ENCODE peak calls at places on chromosomes 12 and 14, in nine cellular contexts. L, M, I, A, S, C, T, G and F are unnamed samples.

GRCh38 chr12:99810718-99811593 is 163.4 kb downstream of the GARIN6 start:
- DNase-seq in C (no peak), T (peak), G (peak), M (no peak), I (no peak), S (peak), A (no peak), L (peak), F (no peak)

GRCh38 chr12:27343255-27344000 is 10.8 kb downstream of the BMAL2 start:
- DNase-seq in G (no peak), M (no peak), I (no peak), C (no peak), A (no peak), L (peak), S (peak), T (peak), F (no peak)

GRCh38 chr12:31118347-31118830 is 44.7 kb downstream of the DDX11 start:
- DNase-seq in G (no peak), T (no peak), I (no peak), A (no peak), C (no peak), M (peak), L (peak), S (no peak), F (no peak)

GRCh38 chr14:31265701-31266398 is 58.3 kb upstream of the HECTD1 start:
- DNase-seq in T (peak), G (peak), C (no peak), I (no peak), L (no peak), S (no peak), M (no peak), A (no peak), F (no peak)

GRCh38 chr12:47808574-47809380 is 10.9 kb downstream of the HDAC7 start:
- DNase-seq in S (peak), L (peak), M (no peak), G (peak), T (no peak), C (peak), A (no peak), I (peak), F (no peak)

GRCh38 chr14:45112886-45113772 is 21.2 kb downstream of the FKBP3 start:
- DNase-seq in C (no peak), A (no peak), S (peak), L (peak), T (peak), G (no peak), I (no peak), M (no peak), F (no peak)

GRCh38 chr14:68786491-68787234 is 6.2 kb downstream of the ZFP36L1 start:
- DNase-seq in I (no peak), A (no peak), G (peak), T (peak), M (no peak), S (peak), C (peak), L (peak), F (no peak)

GRCh38 chr14:105474478-105475268 is at the start of gene CRIP2:
- DNase-seq in T (peak), L (peak), S (peak), M (peak), I (no peak), A (peak), C (peak), G (no peak), F (no peak)

GRCh38 chr12:120800665-120801064 is 75.0 kb downstream of the ACADS start:
- DNase-seq in M (no peak), A (no peak), L (no peak), G (peak), T (no peak), S (no peak), C (no peak), I (no peak), F (no peak)

GRCh38 chr12:51846209-51846779 is 2.2 kb downstream of the FIGNL2 start:
- DNase-seq in I (no peak), S (no peak), G (no peak), M (no peak), L (no peak), A (no peak), T (no peak), C (no peak), F (no peak)

GRCh38 chr14:22386924-22387775 is 201.9 kb downstream of the DAD1 start:
- DNase-seq in T (peak), M (peak), C (no peak), L (peak), A (no peak), I (peak), G (peak), S (peak), F (peak)

GRCh38 chr14:39090548-39091111 is 12.4 kb downstream of the SEC23A start:
- DNase-seq in I (no peak), A (no peak), S (no peak), M (no peak), G (no peak), C (no peak), L (no peak), T (no peak), F (no peak)

GRCh38 chr12:4720637-4720995 is 416 bp downstream of the GALNT8 start:
- DNase-seq in A (no peak), M (no peak), I (no peak), L (no peak), T (no peak), G (no peak), C (no peak), S (no peak), F (no peak)

GRCh38 chr14:101518611-101519048 is 42.7 kb upstream of the DIO3 start:
- DNase-seq in T (no peak), I (no peak), L (no peak), M (peak), S (no peak), A (peak), C (no peak), G (no peak), F (peak)

GRCh38 chr14:31026076-31026394 is at the start of gene STRN3:
- DNase-seq in I (no peak), L (no peak), G (no peak), C (no peak), M (no peak), A (no peak), S (no peak), T (no peak), F (no peak)

GRCh38 chr14:101408077-101408831 is 153.0 kb upstream of the DIO3 start:
- DNase-seq in L (peak), I (no peak), S (peak), G (no peak), A (peak), T (peak), C (no peak), M (no peak), F (peak)

GRCh38 chr12:94561943-94562411 is 88.4 kb downstream of the TMCC3 start:
- DNase-seq in L (peak), T (no peak), S (no peak), M (no peak), G (peak), A (no peak), C (no peak), I (no peak), F (no peak)

GRCh38 chr12:106128526-106129430 is 10.0 kb downstream of the NUAK1 start:
- DNase-seq in T (no peak), C (no peak), I (no peak), S (no peak), A (no peak), M (no peak), L (no peak), G (no peak), F (no peak)

GRCh38 chr12:31518680-31519227 is 72.2 kb downstream of the DENND5B start:
- DNase-seq in L (peak), G (no peak), C (no peak), I (no peak), A (peak), S (peak), M (no peak), T (peak), F (no peak)

GRCh38 chr12:77151030-77151429 is 85.7 kb upstream of the E2F7 start:
- DNase-seq in C (no peak), G (no peak), T (no peak), I (no peak), L (no peak), M (no peak), S (no peak), A (no peak), F (no peak)

GRCh38 chr12:53344824-53345485 is 8.8 kb upstream of the SP7 start:
- DNase-seq in G (peak), C (peak), M (peak), A (peak), T (peak), S (peak), I (peak), L (peak), F (peak)

GRCh38 chr14:95513261-95513660 is 3.2 kb downstream of the SYNE3 start:
- DNase-seq in T (no peak), A (no peak), I (no peak), C (no peak), G (no peak), M (no peak), L (no peak), S (no peak), F (no peak)

GRCh38 chr12:67710582-67710981 is 62.0 kb downstream of the DYRK2 start:
- DNase-seq in I (no peak), G (peak), C (no peak), L (peak), S (no peak), T (no peak), M (no peak), A (no peak), F (no peak)

GRCh38 chr14:55832122-55832911 is 252.3 kb downstream of the KTN1 start:
- DNase-seq in S (peak), C (no peak), T (no peak), M (no peak), A (no peak), I (no peak), L (peak), G (no peak), F (no peak)

GRCh38 chr14:84064296-84064695 is 1465.6 kb upstream of the FLRT2 start:
- DNase-seq in G (no peak), I (no peak), A (no peak), C (no peak), M (no peak), T (no peak), L (no peak), S (no peak), F (no peak)

GRCh38 chr12:27534060-27534764 is 10.2 kb downstream of the PPFIBP1 start:
- DNase-seq in G (peak), C (no peak), L (no peak), I (no peak), M (no peak), T (no peak), S (no peak), A (no peak), F (no peak)

GRCh38 chr12:109448707-109449390 is 28.3 kb downstream of the KCTD10 start:
- DNase-seq in T (no peak), G (no peak), S (peak), A (no peak), L (no peak), I (no peak), M (no peak), C (no peak), F (no peak)